ENCODE peak calls at places on chromosomes 3 and 15, in nine cellular contexts. M, Y, V, T, D, R, K, L and A are unnamed samples. For H3K4me1, the result is how much of the 10 kb centered on the place peaks cover.

GRCh38 chr15:59918994-59919951 is 84.8 kb upstream of the FOXB1 start:
- DNase-seq in M (no peak), K (peak), L (no peak), Y (peak), V (peak), R (no peak), D (no peak), T (peak), A (no peak)

GRCh38 chr3:104596551-104596950 is 770.2 kb upstream of the ALCAM start:
- DNase-seq in K (no peak), Y (peak), T (peak), L (no peak), D (no peak), M (no peak), V (peak), R (no peak), A (no peak)

GRCh38 chr3:121295453-121295852 is 250.3 kb downstream of the POLQ start:
- DNase-seq in T (no peak), D (no peak), V (no peak), R (no peak), K (no peak), M (no peak), Y (no peak), L (no peak), A (no peak)

GRCh38 chr3:57793737-57794187 is 37.7 kb downstream of the SLMAP start:
- DNase-seq in V (no peak), L (no peak), D (no peak), K (no peak), R (no peak), M (no peak), T (no peak), Y (no peak), A (peak)

GRCh38 chr3:54897028-54897711 is 30.7 kb downstream of the LRTM1 start:
- DNase-seq in Y (no peak), M (no peak), T (no peak), D (no peak), L (no peak), K (no peak), R (no peak), V (no peak), A (no peak)

GRCh38 chr3:75260-75659 is 121.3 kb upstream of the CHL1 start:
- DNase-seq in M (no peak), D (no peak), Y (no peak), K (no peak), R (no peak), V (no peak), L (no peak), T (no peak), A (peak)

GRCh38 chr3:52930748-52931147 is 33.4 kb upstream of the STIMATE start:
- DNase-seq in Y (no peak), T (no peak), M (no peak), K (no peak), V (no peak), R (no peak), L (no peak), D (no peak), A (no peak)

GRCh38 chr3:195853036-195853435 is 41.3 kb upstream of the MUC4 start:
- DNase-seq in Y (no peak), L (no peak), R (no peak), D (no peak), V (no peak), M (no peak), K (no peak), T (no peak), A (no peak)

GRCh38 chr3:69107841-69108240 is 14.6 kb downstream of the LMOD3 start:
- DNase-seq in Y (no peak), M (no peak), D (no peak), T (no peak), V (no peak), R (no peak), K (no peak), L (no peak), A (no peak)

GRCh38 chr3:101803152-101803782 is 24.3 kb downstream of the NXPE3 start:
- DNase-seq in Y (no peak), L (no peak), M (peak), R (no peak), T (peak), D (peak), V (peak), K (peak), A (peak)

GRCh38 chr15:62503451-62503850 is 338.4 kb upstream of the C2CD4B start:
- DNase-seq in D (no peak), Y (no peak), K (no peak), T (peak), M (no peak), V (no peak), R (no peak), L (peak), A (peak)

GRCh38 chr15:84598993-84599392 is 1.8 kb upstream of the ZSCAN2 start:
- DNase-seq in R (no peak), T (peak), Y (no peak), K (no peak), D (no peak), V (no peak), L (no peak), M (peak), A (no peak)

GRCh38 chr3:170228093-170228766 is 6.0 kb downstream of the PRKCI start:
- DNase-seq in T (no peak), V (no peak), K (no peak), R (no peak), D (no peak), L (no peak), Y (no peak), M (no peak), A (no peak)

GRCh38 chr3:4980229-4981159 is 1.3 kb downstream of the BHLHE40 start:
- DNase-seq in R (no peak), K (peak), T (peak), D (peak), L (peak), Y (peak), M (peak), V (peak), A (peak)

GRCh38 chr15:29945943-29946591 is 123.8 kb upstream of the TJP1 start:
- DNase-seq in D (no peak), V (no peak), Y (no peak), L (no peak), T (no peak), R (no peak), M (no peak), K (no peak), A (no peak)

GRCh38 chr3:65534825-65535224 is 503.9 kb downstream of the MAGI1 start:
- DNase-seq in D (no peak), L (no peak), K (no peak), M (no peak), Y (no peak), V (no peak), T (no peak), R (no peak), A (no peak)

GRCh38 chr15:68820205-68820588 is 498 bp downstream of the ANP32A start:
- DNase-seq in V (peak), D (peak), M (peak), R (no peak), T (peak), Y (no peak), K (peak), L (peak), A (peak)

GRCh38 chr3:44932271-44932670 is 43.7 kb downstream of the ZDHHC3 start:
- DNase-seq in K (no peak), L (no peak), M (no peak), V (no peak), D (no peak), Y (no peak), T (no peak), R (no peak), A (no peak)

GRCh38 chr3:20323307-20323927 is 137.4 kb upstream of the SGO1 start:
- DNase-seq in V (no peak), M (no peak), L (no peak), K (no peak), T (no peak), Y (no peak), R (no peak), D (no peak), A (no peak)
- H3K4me1 ChIP-seq in V (under half), M (under half), L (under half), K (under half), T (under half), Y (under half), R (under half), D (under half), A (under half)

GRCh38 chr15:74788716-74789151 is 6.9 kb downstream of the CSK start:
- DNase-seq in R (no peak), T (no peak), Y (peak), D (no peak), V (peak), K (peak), M (peak), L (no peak), A (no peak)
- H3K4me3 ChIP-seq in R (no peak), T (no peak), Y (peak), D (peak), V (peak), K (peak), M (no peak), L (no peak), A (no peak)

DNA sequence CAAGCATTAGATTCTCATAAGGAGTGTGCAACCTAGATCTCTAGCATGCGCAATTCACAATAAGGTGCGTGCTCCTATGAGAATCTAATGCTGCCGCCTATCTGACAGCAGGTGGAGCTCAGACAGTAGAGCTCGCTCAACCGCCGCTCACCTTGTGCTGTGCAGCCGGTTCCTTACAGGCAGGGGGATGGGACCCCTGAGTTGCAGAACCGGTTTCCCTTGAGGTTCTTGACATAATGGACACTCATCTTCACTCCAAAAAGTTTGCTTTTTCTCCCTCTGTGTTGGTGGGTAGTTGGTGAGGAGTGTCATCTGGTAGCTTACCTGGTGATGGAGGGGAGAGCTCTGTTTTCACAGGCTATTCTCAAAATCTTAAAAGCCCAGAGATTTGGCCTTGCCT is 324.0 kb upstream of the TBL1XR1 start:
- DNase-seq in D (peak), T (no peak), M (peak), L (no peak), K (no peak), Y (no peak), R (peak), V (no peak), A (no peak)
- H3K27ac ChIP-seq in D (no peak), T (no peak), M (no peak), L (no peak), K (no peak), Y (no peak), R (no peak), V (no peak), A (no peak)

GRCh38 chr15:39151545-39151944 is 429.3 kb upstream of the THBS1 start:
- DNase-seq in L (no peak), Y (no peak), K (no peak), T (no peak), V (no peak), R (no peak), D (no peak), M (no peak), A (no peak)
- H3K4me1 ChIP-seq in L (under half), Y (under half), K (under half), T (under half), V (under half), R (under half), D (under half), M (under half), A (under half)

GRCh38 chr3:64342940-64343691 is 117.8 kb upstream of the PRICKLE2 start:
- DNase-seq in T (peak), Y (no peak), M (no peak), K (no peak), D (no peak), L (no peak), V (no peak), R (no peak), A (no peak)

GRCh38 chr3:64343692-64344440 is 118.6 kb upstream of the PRICKLE2 start:
- DNase-seq in K (no peak), V (no peak), M (no peak), R (no peak), T (no peak), D (no peak), L (no peak), Y (no peak), A (no peak)

GRCh38 chr3:64344721-64345207 is 119.5 kb upstream of the PRICKLE2 start:
- DNase-seq in L (no peak), Y (no peak), D (no peak), T (peak), M (no peak), K (no peak), V (no peak), R (peak), A (peak)

GRCh38 chr3:64341355-64341754 is 116.1 kb upstream of the PRICKLE2 start:
- DNase-seq in L (no peak), D (no peak), M (no peak), Y (no peak), K (no peak), V (no peak), R (no peak), T (no peak), A (peak)

DNA sequence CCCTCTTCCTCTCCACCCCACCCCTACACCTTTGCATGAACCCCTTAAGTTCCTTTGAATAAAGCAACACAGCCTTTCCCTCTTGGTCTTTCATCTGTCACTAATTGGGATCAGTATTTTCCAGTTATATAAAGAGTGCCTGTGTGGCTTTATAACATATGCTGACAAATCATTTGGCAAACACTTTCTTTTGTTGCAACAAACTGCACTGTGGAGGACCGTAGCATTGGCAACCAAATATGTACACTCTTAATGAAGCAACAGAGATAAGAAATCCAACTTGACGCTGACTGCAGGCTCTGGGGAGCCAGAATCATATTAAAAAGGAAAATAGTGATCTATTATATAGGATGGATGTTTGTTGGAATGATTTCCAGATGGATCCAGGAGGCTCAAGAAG is 120.1 kb upstream of the PRICKLE2 start:
- DNase-seq in T (peak), K (no peak), M (no peak), V (no peak), D (no peak), L (no peak), Y (no peak), R (no peak), A (peak)
- H3K4me3 ChIP-seq in T (no peak), K (no peak), M (no peak), V (no peak), D (no peak), L (no peak), Y (no peak), R (no peak), A (no peak)

GRCh38 chr3:165383381-165383780 is 187.2 kb upstream of the SLITRK3 start:
- DNase-seq in T (no peak), D (no peak), R (no peak), M (no peak), L (no peak), V (no peak), Y (no peak), K (no peak), A (no peak)
- H3K27ac ChIP-seq in T (no peak), D (no peak), R (no peak), M (no peak), L (no peak), V (no peak), Y (no peak), K (no peak), A (no peak)

GRCh38 chr3:13424111-13424844 is 4.2 kb upstream of the NUP210 start:
- DNase-seq in Y (no peak), K (no peak), R (no peak), L (no peak), M (no peak), D (no peak), V (no peak), T (no peak), A (no peak)

GRCh38 chr3:13420817-13421755 is 964 bp upstream of the NUP210 start:
- DNase-seq in K (peak), L (no peak), T (no peak), R (no peak), D (peak), M (peak), Y (peak), V (peak), A (no peak)

GRCh38 chr3:13416002-13416793 is 3.9 kb downstream of the NUP210 start:
- DNase-seq in K (no peak), Y (no peak), L (no peak), V (no peak), R (no peak), D (no peak), T (peak), M (no peak), A (no peak)

GRCh38 chr3:13419356-13420050 is 619 bp downstream of the NUP210 start:
- DNase-seq in V (peak), L (no peak), R (no peak), M (peak), Y (no peak), D (no peak), K (peak), T (peak), A (no peak)

GRCh38 chr3:13420051-13420816 is at the start of gene NUP210:
- DNase-seq in M (peak), R (no peak), K (peak), D (peak), T (peak), L (no peak), Y (no peak), V (no peak), A (no peak)
- H3K4me1 ChIP-seq in M (under half), R (under half), K (half or more), D (under half), T (under half), L (under half), Y (under half), V (under half), A (under half)

GRCh38 chr3:71240035-71240434 is 343.5 kb downstream of the FOXP1 start:
- DNase-seq in M (no peak), T (no peak), L (no peak), V (no peak), K (no peak), D (no peak), R (no peak), Y (no peak), A (no peak)
- H3K4me3 ChIP-seq in M (no peak), T (no peak), L (peak), V (no peak), K (no peak), D (no peak), R (no peak), Y (no peak), A (no peak)

DNA sequence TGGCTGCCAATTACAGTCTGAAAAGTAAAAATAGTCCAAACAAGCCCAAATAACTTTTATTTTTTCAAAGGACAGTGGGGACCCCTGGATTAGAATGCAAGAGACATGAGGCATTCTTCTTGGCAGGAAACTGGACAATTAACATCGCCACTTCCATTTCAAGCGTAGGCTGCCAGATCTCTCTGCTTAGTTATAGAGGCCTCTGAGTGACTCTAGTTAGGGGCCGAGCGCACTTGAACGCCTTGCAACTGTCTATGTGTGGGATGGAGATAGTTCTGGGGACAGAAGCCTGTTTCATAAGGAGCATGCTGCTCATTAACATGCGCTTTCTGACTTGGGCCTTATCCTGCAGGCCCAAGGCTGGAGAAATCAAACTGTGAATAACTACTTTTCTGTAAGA is 189.1 kb downstream of the GHSR start:
- DNase-seq in D (no peak), L (no peak), M (no peak), R (no peak), V (no peak), K (no peak), T (no peak), Y (no peak), A (peak)
- H3K27ac ChIP-seq in D (no peak), L (peak), M (peak), R (peak), V (no peak), K (no peak), T (no peak), Y (no peak), A (peak)

GRCh38 chr3:156685752-156686151 is 11.4 kb downstream of the TIPARP start:
- DNase-seq in R (no peak), K (no peak), T (no peak), L (no peak), D (no peak), V (no peak), M (no peak), Y (no peak), A (no peak)

GRCh38 chr3:156685198-156685597 is 10.8 kb downstream of the TIPARP start:
- DNase-seq in K (no peak), Y (no peak), V (no peak), R (no peak), L (no peak), M (no peak), T (peak), D (no peak), A (no peak)

GRCh38 chr3:156688849-156689452 is 14.6 kb downstream of the TIPARP start:
- DNase-seq in M (no peak), V (no peak), K (no peak), L (no peak), Y (no peak), R (no peak), T (no peak), D (no peak), A (no peak)

GRCh38 chr3:156689589-156689988 is 15.2 kb downstream of the TIPARP start:
- DNase-seq in T (no peak), M (no peak), D (no peak), R (no peak), V (no peak), L (no peak), Y (no peak), K (no peak), A (no peak)

DNA sequence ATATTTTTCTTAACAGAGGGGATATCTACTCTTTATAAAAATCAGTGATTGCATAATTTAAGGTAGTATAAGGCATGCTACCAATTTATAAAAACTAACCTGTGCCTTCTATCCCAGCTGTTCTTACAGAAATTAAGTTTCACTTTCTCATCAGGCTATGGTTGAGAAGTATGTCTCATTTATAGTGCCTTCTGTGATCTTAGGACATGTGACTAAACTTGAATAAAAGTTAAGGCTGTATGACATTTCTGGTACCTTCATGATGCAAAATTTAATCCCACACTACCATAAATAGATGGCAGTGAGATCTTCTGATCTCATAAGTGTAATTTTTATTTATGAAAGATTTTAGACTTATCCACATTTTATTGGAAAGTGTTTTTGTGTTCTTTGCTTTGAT is 12.6 kb downstream of the TIPARP start:
- DNase-seq in M (no peak), R (no peak), V (peak), K (no peak), L (no peak), T (no peak), D (no peak), Y (no peak), A (no peak)
- H3K4me1 ChIP-seq in M (half or more), R (under half), V (under half), K (under half), L (under half), T (half or more), D (under half), Y (under half), A (under half)